ENCODE peak calls at places on chromosomes 3 and 15, in nine cellular contexts. N is endothelial cell of umbilical vein, Q is neural progenitor cell, M is hepatocyte, H is sigmoid colon, J is GM13976, S is lower lobe of right lung, I is IMR-90, G is colonic mucosa. P is an unnamed sample.

GRCh38 chr3:13626915-13627460 is 78.1 kb downstream of the FBLN2 start:
- DNase-seq in H (no peak), N (no peak), Q (no peak), G (no peak), I (no peak), J (no peak), M (no peak), S (peak; percentile 20), P (no peak)

GRCh38 chr3:42663581-42664442 is 10.3 kb downstream of the ZBTB47 start:
- DNase-seq in I (no peak), G (no peak), Q (no peak), M (no peak), S (no peak), H (peak; percentile 63), J (peak; percentile 48), N (no peak), P (no peak)

GRCh38 chr3:10459954-10460754 is 45.2 kb downstream of the ATP2B2 start:
- DNase-seq in S (no peak), Q (peak; percentile 98), J (peak; percentile 70), M (peak; percentile 88), H (no peak), N (peak; percentile 59), G (peak; percentile 36), I (peak; percentile 84), P (peak; percentile 63)

GRCh38 chr3:58217209-58217811 is 6.5 kb upstream of the DNASE1L3 start:
- DNase-seq in G (peak; percentile 68), J (peak; percentile 45), M (peak; percentile 75), N (peak; percentile 77), Q (peak; percentile 90), H (peak; percentile 82), I (peak; percentile 51), S (peak; percentile 86), P (peak; percentile 64)

GRCh38 chr3:42288385-42288784 is 22.4 kb upstream of the CCK start:
- DNase-seq in J (no peak), H (no peak), G (peak; percentile 29), M (peak; percentile 23), S (no peak), N (no peak), I (no peak), Q (no peak), P (peak; percentile 25)

GRCh38 chr3:108073712-108074431 is 17.0 kb downstream of the CD47 start:
- DNase-seq in I (peak; percentile 19), S (no peak), Q (no peak), H (no peak), J (no peak), N (no peak), M (no peak), G (no peak), P (no peak)

GRCh38 chr15:63879211-63879610 is 45.5 kb upstream of the HERC1 start:
- DNase-seq in I (no peak), J (no peak), G (no peak), N (no peak), Q (peak; percentile 65), S (no peak), M (no peak), H (no peak), P (no peak)

GRCh38 chr3:125281411-125281810 is 68.9 kb upstream of the SLC12A8 start:
- DNase-seq in M (no peak), I (no peak), G (no peak), N (no peak), J (no peak), S (no peak), H (no peak), Q (no peak), P (no peak)

GRCh38 chr3:123002749-123003497 is 24.6 kb downstream of the SEMA5B start:
- DNase-seq in N (no peak), J (no peak), H (no peak), G (no peak), I (no peak), Q (no peak), S (no peak), M (no peak), P (no peak)

GRCh38 chr3:46695177-46695961 is 1.9 kb upstream of the ALS2CL start:
- DNase-seq in J (peak; percentile 60), I (no peak), S (peak; percentile 83), H (peak; percentile 83), Q (peak; percentile 64), M (peak; percentile 31), G (peak; percentile 42), N (peak; percentile 86), P (peak; percentile 41)

GRCh38 chr3:99579965-99580364 is 58.4 kb upstream of the COL8A1 start:
- DNase-seq in M (no peak), I (no peak), N (no peak), S (no peak), J (peak; percentile 9), G (no peak), Q (no peak), H (no peak), P (no peak)

GRCh38 chr3:880371-880770 is 212.5 kb upstream of the CNTN6 start:
- DNase-seq in I (no peak), N (no peak), S (no peak), G (no peak), H (no peak), Q (peak; percentile 86), J (no peak), M (no peak), P (no peak)

GRCh38 chr3:50192124-50192523 is 714 bp downstream of the GNAT1 start:
- DNase-seq in N (no peak), I (no peak), H (no peak), M (no peak), J (no peak), S (no peak), G (no peak), Q (no peak), P (no peak)

GRCh38 chr15:66405007-66405406 is 18.3 kb downstream of the MAP2K1 start:
- DNase-seq in M (no peak), G (no peak), J (no peak), Q (no peak), S (no peak), H (no peak), I (peak; percentile 13), N (no peak), P (no peak)

GRCh38 chr15:58931985-58932384 is 1.5 kb downstream of the SLTM start:
- DNase-seq in N (peak; percentile 65), Q (no peak), M (peak; percentile 29), G (peak; percentile 58), J (peak; percentile 50), H (no peak), S (no peak), I (peak; percentile 63), P (no peak)

GRCh38 chr3:2354702-2355101 is 256.0 kb downstream of the CNTN4 start:
- DNase-seq in M (peak; percentile 64), G (no peak), H (no peak), I (no peak), N (no peak), Q (peak; percentile 33), J (no peak), S (no peak), P (peak; percentile 2)

DNA sequence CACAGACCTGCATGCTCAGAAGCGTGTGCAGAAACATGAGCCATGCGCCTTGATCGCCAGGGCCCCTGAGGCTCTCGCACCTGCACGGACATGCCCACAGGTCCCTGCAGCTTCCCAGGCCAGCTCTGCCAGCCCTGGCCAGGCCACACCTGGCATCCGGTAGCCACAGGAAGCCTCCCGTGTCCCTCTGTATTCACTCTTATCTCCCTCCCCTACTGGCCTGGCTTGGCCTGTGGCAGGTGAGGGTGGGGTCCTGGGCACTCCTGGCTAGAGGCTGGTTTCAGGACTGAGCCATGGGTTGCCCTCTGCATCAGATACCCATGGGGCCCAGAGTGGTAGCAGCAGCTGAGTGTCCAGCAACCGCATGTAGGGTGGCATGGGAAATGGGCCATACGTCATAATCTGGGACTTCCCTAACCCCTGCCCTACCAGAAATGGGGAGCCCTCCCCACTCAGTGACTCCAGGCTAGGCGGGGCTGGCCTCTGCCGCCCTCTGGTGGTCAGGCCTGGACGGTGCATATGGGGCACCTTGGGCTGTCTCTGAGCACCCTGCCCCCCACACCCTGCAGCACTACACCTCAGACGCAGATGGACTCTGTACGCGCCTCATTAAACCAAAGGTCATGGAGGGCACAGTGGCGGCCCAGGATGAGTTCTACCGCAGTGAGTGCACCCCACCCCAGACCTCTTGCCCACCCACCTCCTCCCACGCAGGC is 12.6 kb upstream of the LMAN1L start:
- DNase-seq in G (peak; percentile 89), S (peak; percentile 90), M (peak; percentile 77), J (peak; percentile 97), Q (peak; percentile 68), I (peak; percentile 52), N (peak; percentile 52), H (peak; percentile 80), P (peak; percentile 91)
- TF ChIP-seq CTCF in G (peak; percentile 98), S (peak; percentile 98), M (peak; percentile 80), J (peak; percentile 99), Q (peak; percentile 90), I (peak; percentile 93), N (peak; percentile 93), H (peak; percentile 96), P (peak; percentile 98)

GRCh38 chr15:22224241-22224671 is 143.9 kb downstream of the OR4M2 start:
- DNase-seq in M (no peak), I (no peak), G (no peak), J (no peak), S (no peak), N (no peak), Q (no peak), H (peak; percentile 37), P (no peak)
- TF ChIP-seq CTCF in M (no peak), I (no peak), G (no peak), J (peak; percentile 12), S (no peak), N (no peak), Q (no peak), H (no peak), P (no peak)

GRCh38 chr3:114411811-114412803 is 118.3 kb downstream of the TIGIT start:
- DNase-seq in J (no peak), S (no peak), I (peak; percentile 87), N (peak; percentile 16), G (no peak), H (no peak), Q (no peak), M (peak; percentile 25), P (no peak)
- TF ChIP-seq CTCF in J (peak; percentile 13), S (no peak), I (no peak), N (no peak), G (no peak), H (no peak), Q (no peak), M (no peak), P (no peak)

GRCh38 chr3:131142580-131142979 is 115.9 kb downstream of the NEK11 start:
- DNase-seq in H (no peak), J (no peak), M (no peak), G (no peak), N (no peak), I (peak; percentile 1), Q (no peak), S (no peak), P (no peak)
- TF ChIP-seq CTCF in H (no peak), J (no peak), M (no peak), G (no peak), N (no peak), I (no peak), Q (no peak), S (no peak), P (no peak)

GRCh38 chr3:120752230-120752629 is 9.7 kb downstream of the GTF2E1 start:
- DNase-seq in J (no peak), N (no peak), M (no peak), Q (no peak), G (no peak), S (no peak), I (no peak), H (no peak), P (no peak)
- TF ChIP-seq CTCF in J (no peak), N (no peak), M (no peak), Q (no peak), G (no peak), S (no peak), I (no peak), H (no peak), P (no peak)